ENCODE peak calls at places on chromosome 16, in five cellular contexts. Z is body of pancreas, I is A549, O is fibroblast of lung, M is ovary. T is an unnamed sample. For H3K9me3 and H3K4me1, the result is how much of the 10 kb centered on the place peaks cover.

GRCh38 chr16:19540241-19540970 is 15.1 kb upstream of the VPS35L start:
- DNase-seq in I (no peak), Z (no peak), M (no peak), O (no peak), T (no peak)

GRCh38 chr16:69404275-69404805 is 18.5 kb upstream of the TERF2 start:
- DNase-seq in M (no peak), I (peak), Z (no peak), O (peak), T (peak)

GRCh38 chr16:23729503-23730424 is 16.7 kb upstream of the ERN2 start:
- DNase-seq in I (peak), Z (no peak), O (peak), M (no peak), T (no peak)

GRCh38 chr16:81641403-81642106 is 137.5 kb upstream of the PLCG2 start:
- DNase-seq in Z (peak), M (no peak), O (no peak), I (no peak), T (no peak)

GRCh38 chr16:49463529-49463928 is 89.9 kb downstream of the C16orf78 start:
- DNase-seq in I (no peak), M (no peak), O (no peak), Z (peak), T (peak)

GRCh38 chr16:14011006-14011405 is 60.1 kb upstream of the MRTFB start:
- DNase-seq in Z (no peak), M (no peak), O (no peak), I (no peak), T (no peak)

GRCh38 chr16:21302898-21303528 is 24.9 kb upstream of the CRYM start:
- DNase-seq in M (no peak), I (peak), O (peak), Z (no peak), T (no peak)

GRCh38 chr16:65372171-65372570 is 250.3 kb upstream of the CDH11 start:
- DNase-seq in Z (no peak), M (no peak), I (no peak), O (no peak), T (no peak)

GRCh38 chr16:18958621-18959578 is 24.8 kb upstream of the TMC7 start:
- DNase-seq in O (peak), Z (no peak), I (no peak), M (no peak), T (no peak)

GRCh38 chr16:25108054-25108453 is 3.5 kb upstream of the LCMT1 start:
- DNase-seq in M (no peak), O (no peak), Z (no peak), I (peak), T (no peak)

GRCh38 chr16:48157794-48158193 is 2.0 kb upstream of the ABCC12 start:
- DNase-seq in I (no peak), M (no peak), Z (no peak), O (no peak), T (no peak)

GRCh38 chr16:4360538-4361021 is 9.5 kb upstream of the PAM16 start:
- DNase-seq in Z (no peak), O (no peak), M (peak), I (peak), T (no peak)

GRCh38 chr16:84826558-84826941 is 6.8 kb downstream of the CRISPLD2 start:
- DNase-seq in I (no peak), Z (no peak), O (no peak), M (peak), T (no peak)

GRCh38 chr16:84514874-84515835 is 10.7 kb upstream of the MEAK7 start:
- DNase-seq in I (no peak), Z (no peak), O (no peak), M (peak), T (no peak)

GRCh38 chr16:75555707-75556512 is at the start of gene TMEM231:
- DNase-seq in I (peak), O (peak), Z (peak), M (peak), T (peak)

GRCh38 chr16:75402821-75403475 is 30.4 kb downstream of the CFDP1 start:
- DNase-seq in Z (no peak), I (peak), O (peak), M (no peak), T (peak)

GRCh38 chr16:84088695-84089395 is 27.9 kb downstream of the MBTPS1 start:
- DNase-seq in Z (no peak), M (no peak), I (peak), O (no peak), T (no peak)

GRCh38 chr16:84555418-84556196 is 51.1 kb upstream of the MEAK7 start:
- DNase-seq in I (no peak), M (no peak), Z (no peak), O (no peak), T (no peak)

GRCh38 chr16:86046901-86047300 is 147.9 kb downstream of the IRF8 start:
- DNase-seq in M (no peak), O (no peak), I (no peak), Z (no peak), T (no peak)

GRCh38 chr16:17591655-17592405 is 121.1 kb upstream of the XYLT1 start:
- DNase-seq in I (no peak), O (no peak), M (no peak), Z (no peak), T (no peak)

GRCh38 chr16:35744084-35744483 is 2284.7 kb downstream of the TP53TG3F start:
- DNase-seq in Z (no peak), O (no peak), M (no peak), I (no peak), T (no peak)

GRCh38 chr16:35744716-35745115 is 2285.3 kb downstream of the TP53TG3F start:
- DNase-seq in I (no peak), M (no peak), Z (no peak), O (no peak), T (peak)

GRCh38 chr16:35745821-35746248 is 2286.4 kb downstream of the TP53TG3F start:
- DNase-seq in I (no peak), M (no peak), O (no peak), Z (no peak), T (no peak)

GRCh38 chr16:35746281-35746962 is 2287.0 kb downstream of the TP53TG3F start:
- DNase-seq in M (no peak), Z (no peak), I (no peak), O (no peak), T (no peak)

DNA sequence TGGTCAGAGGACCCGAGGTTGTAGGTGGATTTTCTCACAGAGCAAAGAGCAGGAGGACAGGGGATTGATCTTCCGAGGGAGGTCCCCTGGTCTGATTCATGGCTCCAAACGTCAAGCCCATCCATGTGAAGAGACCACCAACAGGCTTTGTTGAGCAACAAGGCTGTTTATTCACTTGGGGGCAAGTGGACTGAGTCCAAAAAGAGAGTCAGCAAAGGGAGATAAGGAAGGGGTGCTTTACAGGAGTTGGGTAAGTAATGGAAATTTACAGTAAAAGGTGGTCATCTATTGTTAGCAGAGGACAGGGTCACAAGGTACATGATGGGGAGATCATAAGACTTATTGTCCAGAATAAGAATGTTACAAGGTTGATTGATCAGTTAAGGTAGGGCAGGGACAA is 2285.8 kb downstream of the TP53TG3F start:
- DNase-seq in O (no peak), Z (no peak), M (no peak), I (no peak), T (peak)
- H3K9me3 ChIP-seq in O (under half), Z (under half), M (under half), I (under half), T (under half)

GRCh38 chr16:58515125-58515870 is at the start of gene SETD6:
- DNase-seq in O (peak), M (peak), I (peak), Z (peak), T (no peak)

GRCh38 chr16:58518083-58518979 is 3.0 kb downstream of the SETD6 start:
- DNase-seq in I (no peak), O (no peak), Z (no peak), M (no peak), T (no peak)

GRCh38 chr16:58515871-58516767 is 802 bp downstream of the SETD6 start:
- DNase-seq in Z (peak), I (no peak), O (no peak), M (peak), T (no peak)

GRCh38 chr16:58518980-58519368 is 3.7 kb downstream of the SETD6 start:
- DNase-seq in M (no peak), O (no peak), I (no peak), Z (no peak), T (no peak)

GRCh38 chr16:58516768-58517107 is 1.4 kb downstream of the SETD6 start:
- DNase-seq in I (no peak), O (no peak), Z (no peak), M (no peak), T (no peak)
- H3K4me3 ChIP-seq in I (no peak), O (no peak), Z (no peak), M (no peak), T (no peak)

GRCh38 chr16:56245197-56245596 is 53.9 kb downstream of the GNAO1 start:
- DNase-seq in O (peak), I (no peak), M (no peak), Z (no peak), T (peak)
- H3K4me1 ChIP-seq in O (under half), I (under half), M (under half), Z (under half), T (half or more)

DNA sequence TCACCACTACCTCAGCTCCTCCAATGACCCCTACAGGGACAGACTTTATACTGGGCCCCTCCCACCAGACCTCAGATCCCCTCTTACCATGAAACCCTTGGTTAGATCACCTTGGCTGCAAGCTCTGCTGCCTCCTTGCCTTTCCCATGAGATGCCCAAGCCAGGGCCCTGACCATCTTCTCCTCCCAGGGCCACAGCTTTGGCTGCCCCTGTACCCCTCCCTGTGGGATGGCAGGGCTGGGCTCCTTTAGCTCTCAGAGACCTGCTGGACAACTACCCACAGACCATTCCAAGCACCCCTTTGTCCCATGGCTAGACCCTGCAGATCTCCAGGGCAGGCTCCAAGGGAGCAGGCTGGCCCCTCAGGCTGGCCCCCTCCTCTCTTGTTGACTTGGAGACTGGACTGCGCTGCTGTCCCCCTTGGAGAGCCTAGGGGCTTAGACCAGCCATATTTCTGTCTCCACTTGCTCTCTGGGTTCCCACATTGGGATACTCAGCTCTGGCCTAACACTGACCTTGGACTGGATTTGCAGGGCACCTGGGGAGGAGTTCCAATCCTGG is 1692.7 kb downstream of the TP53TG3F start:
- DNase-seq in O (no peak), Z (no peak), I (no peak), M (no peak), T (no peak)
- H3K9me3 ChIP-seq in O (under half), Z (under half), I (under half), M (under half), T (under half)

GRCh38 chr16:67389911-67390815 is 3.1 kb downstream of the TPPP3 start:
- DNase-seq in O (no peak), Z (no peak), M (no peak), I (no peak), T (no peak)

GRCh38 chr16:67390816-67391423 is 2.4 kb downstream of the TPPP3 start:
- DNase-seq in Z (no peak), M (no peak), O (no peak), I (no peak), T (no peak)

GRCh38 chr16:67393111-67393789 is at the start of gene TPPP3:
- DNase-seq in Z (peak), I (peak), O (peak), M (peak), T (peak)

GRCh38 chr16:67392301-67393059 is 818 bp downstream of the TPPP3 start:
- DNase-seq in O (no peak), I (no peak), Z (no peak), M (no peak), T (no peak)

DNA sequence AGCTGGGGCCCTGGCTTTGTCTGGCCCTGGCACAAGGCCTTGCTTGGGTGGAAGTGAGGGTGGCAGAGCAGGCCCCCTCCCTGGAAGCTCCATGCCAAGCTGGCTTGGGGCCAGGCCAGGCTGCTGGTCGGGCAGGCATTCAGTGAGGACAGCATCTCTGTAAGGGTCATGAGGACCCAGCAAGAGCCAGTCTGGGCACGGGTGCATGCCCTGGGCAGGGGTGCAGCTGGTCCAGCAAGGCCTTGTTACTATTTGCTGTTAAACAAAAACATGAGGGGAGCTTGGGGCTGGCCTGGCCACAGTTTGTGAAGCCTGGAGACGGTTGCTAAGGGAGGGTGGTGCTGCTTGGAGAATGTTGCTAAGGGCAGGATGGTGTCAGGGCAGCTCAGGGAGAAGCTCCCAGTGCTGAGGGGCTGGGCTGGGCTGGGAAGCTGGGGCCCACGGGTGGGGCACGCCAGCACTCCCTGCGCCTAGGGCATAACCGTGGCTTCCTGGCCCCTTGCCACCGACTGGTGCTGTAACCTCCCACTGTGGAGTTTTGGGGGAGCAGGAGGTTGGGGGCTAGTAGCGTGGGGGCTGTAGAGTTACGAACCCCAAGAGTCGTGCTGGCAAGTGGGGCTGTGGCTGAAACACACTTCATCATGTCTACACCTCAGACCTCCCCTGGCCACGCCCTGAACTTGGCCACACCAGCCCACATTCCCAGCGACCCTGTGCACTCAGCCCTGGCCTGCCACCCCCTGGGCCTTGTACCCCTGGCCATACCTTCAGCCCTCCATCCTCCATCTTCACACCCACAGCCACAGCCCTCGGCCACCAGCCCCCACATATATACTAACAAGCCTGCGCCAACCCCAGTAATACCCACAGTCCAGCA is 1.6 kb downstream of the TPPP3 start:
- DNase-seq in O (no peak), Z (peak), M (peak), I (peak), T (no peak)
- H3K4me3 ChIP-seq in O (no peak), Z (no peak), M (no peak), I (no peak), T (no peak)

GRCh38 chr16:11679250-11679649 is 11.0 kb downstream of the SNN start:
- DNase-seq in O (no peak), M (no peak), I (no peak), Z (no peak), T (no peak)

GRCh38 chr16:11675561-11676511 is 7.6 kb downstream of the SNN start:
- DNase-seq in Z (peak), M (no peak), I (peak), O (peak), T (no peak)

GRCh38 chr16:11677959-11678881 is 10.0 kb downstream of the SNN start:
- DNase-seq in Z (no peak), O (no peak), I (no peak), M (no peak), T (no peak)

GRCh38 chr16:11676799-11677198 is 8.5 kb downstream of the SNN start:
- DNase-seq in M (peak), O (no peak), I (no peak), Z (no peak), T (no peak)

DNA sequence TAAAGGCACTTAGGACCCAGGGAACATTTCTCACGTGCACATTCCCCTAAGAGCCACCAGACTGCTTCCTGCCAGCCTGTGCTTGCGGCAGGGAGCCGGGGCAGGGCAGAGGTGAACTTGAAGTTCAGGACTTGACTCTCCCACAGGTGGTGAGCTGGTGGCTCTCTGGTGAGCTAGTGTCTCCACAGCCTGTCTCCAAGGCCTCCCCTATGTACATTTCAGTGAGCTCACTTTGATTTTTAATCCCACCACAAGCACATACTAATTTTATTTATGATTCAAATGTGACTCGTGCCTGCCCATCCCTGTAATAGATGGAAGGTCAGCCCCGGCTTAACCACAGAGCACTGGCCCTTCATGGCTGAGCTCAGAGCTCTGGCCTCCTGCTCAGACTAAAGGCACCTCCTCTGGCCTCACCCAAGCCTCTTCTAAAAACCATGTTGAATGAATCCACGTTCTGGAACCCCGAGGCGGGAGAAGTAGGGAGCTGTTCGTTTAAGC is 9.2 kb downstream of the SNN start:
- DNase-seq in Z (no peak), O (peak), I (no peak), M (peak), T (no peak)
- H3K4me1 ChIP-seq in Z (half or more), O (under half), I (half or more), M (under half), T (under half)

GRCh38 chr16:59612094-59612493 is 878.0 kb upstream of the GOT2 start:
- DNase-seq in I (no peak), M (no peak), O (no peak), Z (no peak), T (no peak)
- H3K9me3 ChIP-seq in I (under half), M (under half), O (under half), Z (under half), T (under half)